ENCODE peak calls at places on chromosomes 12 and 14, in four cellular contexts. K is HS-5, N is sciatic nerve, P is uterus. I is an unnamed sample.

GRCh38 chr14:100967178-100967577 is 63.7 kb upstream of the RTL1 start:
- DNase-seq in K (no peak), N (no peak), P (no peak), I (no peak)

GRCh38 chr12:51471465-51471864 is 46.8 kb downstream of the SLC4A8 start:
- DNase-seq in K (no peak), N (no peak), P (no peak), I (no peak)

GRCh38 chr12:73950506-73950905 is 587.1 kb upstream of the ATXN7L3B start:
- DNase-seq in K (no peak), N (no peak), P (no peak), I (no peak)

GRCh38 chr12:94762259-94762942 is 112.0 kb upstream of the TMCC3 start:
- DNase-seq in K (no peak), N (no peak), P (no peak), I (no peak)

GRCh38 chr12:25186788-25187397 is 8.1 kb downstream of the DNAI7 start:
- DNase-seq in K (no peak), N (no peak), P (no peak), I (no peak)

GRCh38 chr12:67562513-67563287 is 85.8 kb upstream of the DYRK2 start:
- DNase-seq in K (no peak), N (no peak), P (no peak), I (no peak)

GRCh38 chr14:29799718-29800117 is 127.9 kb downstream of the PRKD1 start:
- DNase-seq in K (no peak), N (no peak), P (no peak), I (no peak)

GRCh38 chr12:18375583-18375982 is 114.3 kb downstream of the PIK3C2G start:
- DNase-seq in K (no peak), N (no peak), P (no peak), I (no peak)

GRCh38 chr12:115541891-115542361 is 735.6 kb downstream of the MED13L start:
- DNase-seq in K (no peak), N (no peak), P (no peak), I (no peak)